ENCODE peak calls at places on chromosomes 7 and 10, in seven cellular contexts. One of them, this sample, is unnamed.

GRCh38 chr10:5402798-5403197 is 1.8 kb downstream of the TUBAL3 start:
- DNase-seq in GM12892: no peak
- DNase-seq in HCT116: no peak
- DNase-seq in suprapubic skin: no peak
- DNase-seq in breast epithelium: no peak
- DNase-seq in stomach: no peak
- DNase-seq in upper lobe of left lung: no peak
- DNase-seq in this sample: no peak

GRCh38 chr7:51316666-51317581 is at the start of gene COBL:
- DNase-seq in GM12892: no peak
- DNase-seq in HCT116: no peak
- DNase-seq in suprapubic skin: no peak
- DNase-seq in breast epithelium: peak
- DNase-seq in stomach: peak
- DNase-seq in upper lobe of left lung: peak
- DNase-seq in this sample: peak

GRCh38 chr7:19118896-19119301 is 1.5 kb upstream of the TWIST1 start:
- DNase-seq in GM12892: no peak
- DNase-seq in HCT116: no peak
- DNase-seq in suprapubic skin: no peak
- DNase-seq in breast epithelium: no peak
- DNase-seq in stomach: no peak
- DNase-seq in upper lobe of left lung: peak
- DNase-seq in this sample: no peak

GRCh38 chr7:21383833-21384220 is 44.1 kb upstream of the SP4 start:
- DNase-seq in GM12892: no peak
- DNase-seq in HCT116: no peak
- DNase-seq in suprapubic skin: no peak
- DNase-seq in breast epithelium: no peak
- DNase-seq in stomach: no peak
- DNase-seq in upper lobe of left lung: no peak
- DNase-seq in this sample: no peak

GRCh38 chr10:54866666-54867065 is 65.6 kb upstream of the PCDH15 start:
- DNase-seq in GM12892: no peak
- DNase-seq in HCT116: no peak
- DNase-seq in suprapubic skin: no peak
- DNase-seq in breast epithelium: no peak
- DNase-seq in stomach: no peak
- DNase-seq in upper lobe of left lung: no peak
- DNase-seq in this sample: no peak

GRCh38 chr10:666237-667012 is 23.0 kb downstream of the DIP2C start:
- DNase-seq in GM12892: no peak
- DNase-seq in HCT116: no peak
- DNase-seq in suprapubic skin: no peak
- DNase-seq in breast epithelium: no peak
- DNase-seq in stomach: no peak
- DNase-seq in upper lobe of left lung: peak
- DNase-seq in this sample: no peak

GRCh38 chr10:127694580-127695193 is 42.3 kb upstream of the FOXI2 start:
- DNase-seq in GM12892: peak
- DNase-seq in HCT116: peak
- DNase-seq in suprapubic skin: no peak
- DNase-seq in breast epithelium: no peak
- DNase-seq in stomach: no peak
- DNase-seq in upper lobe of left lung: no peak
- DNase-seq in this sample: no peak

GRCh38 chr7:128042027-128042426 is 10.8 kb upstream of the LRRC4 start:
- DNase-seq in GM12892: no peak
- DNase-seq in HCT116: no peak
- DNase-seq in suprapubic skin: no peak
- DNase-seq in breast epithelium: no peak
- DNase-seq in stomach: no peak
- DNase-seq in upper lobe of left lung: no peak
- DNase-seq in this sample: no peak

GRCh38 chr7:100351657-100352058 is 6.3 kb upstream of the PILRB start:
- DNase-seq in GM12892: no peak
- DNase-seq in HCT116: no peak
- DNase-seq in suprapubic skin: peak
- DNase-seq in breast epithelium: no peak
- DNase-seq in stomach: no peak
- DNase-seq in upper lobe of left lung: no peak
- DNase-seq in this sample: no peak

GRCh38 chr7:7731732-7732131 is 13.3 kb upstream of the RPA3 start:
- DNase-seq in GM12892: no peak
- DNase-seq in HCT116: no peak
- DNase-seq in suprapubic skin: no peak
- DNase-seq in breast epithelium: no peak
- DNase-seq in stomach: no peak
- DNase-seq in upper lobe of left lung: no peak
- DNase-seq in this sample: no peak

GRCh38 chr10:132615346-132616169 is 78.0 kb downstream of the INPP5A start:
- DNase-seq in GM12892: no peak
- DNase-seq in HCT116: no peak
- DNase-seq in suprapubic skin: peak
- DNase-seq in breast epithelium: no peak
- DNase-seq in stomach: no peak
- DNase-seq in upper lobe of left lung: no peak
- DNase-seq in this sample: no peak

GRCh38 chr10:83489161-83489560 is 650.1 kb upstream of the GHITM start:
- DNase-seq in GM12892: no peak
- DNase-seq in HCT116: no peak
- DNase-seq in suprapubic skin: no peak
- DNase-seq in breast epithelium: no peak
- DNase-seq in stomach: no peak
- DNase-seq in upper lobe of left lung: no peak
- DNase-seq in this sample: no peak

GRCh38 chr10:124740374-124741280 is 3.6 kb downstream of the FAM53B start:
- DNase-seq in GM12892: no peak
- DNase-seq in HCT116: no peak
- DNase-seq in suprapubic skin: peak
- DNase-seq in breast epithelium: no peak
- DNase-seq in stomach: no peak
- DNase-seq in upper lobe of left lung: peak
- DNase-seq in this sample: peak

GRCh38 chr10:28661035-28661434 is 16.3 kb upstream of the BAMBI start:
- DNase-seq in GM12892: no peak
- DNase-seq in HCT116: no peak
- DNase-seq in suprapubic skin: no peak
- DNase-seq in breast epithelium: no peak
- DNase-seq in stomach: no peak
- DNase-seq in upper lobe of left lung: no peak
- DNase-seq in this sample: no peak

GRCh38 chr7:3655635-3656034 is 354.6 kb downstream of the SDK1 start:
- DNase-seq in GM12892: no peak
- DNase-seq in HCT116: no peak
- DNase-seq in suprapubic skin: no peak
- DNase-seq in breast epithelium: no peak
- DNase-seq in stomach: peak
- DNase-seq in upper lobe of left lung: no peak
- DNase-seq in this sample: no peak

GRCh38 chr7:116426428-116427156 is 72.9 kb upstream of the CAV2 start:
- DNase-seq in GM12892: no peak
- DNase-seq in HCT116: peak
- DNase-seq in suprapubic skin: no peak
- DNase-seq in breast epithelium: no peak
- DNase-seq in stomach: peak
- DNase-seq in upper lobe of left lung: no peak
- DNase-seq in this sample: no peak

GRCh38 chr10:48215148-48215982 is 59.1 kb downstream of the FRMPD2 start:
- DNase-seq in GM12892: no peak
- DNase-seq in HCT116: peak
- DNase-seq in suprapubic skin: no peak
- DNase-seq in breast epithelium: no peak
- DNase-seq in stomach: peak
- DNase-seq in upper lobe of left lung: no peak
- DNase-seq in this sample: peak

GRCh38 chr7:55018361-55019328 is at the start of gene EGFR:
- DNase-seq in GM12892: no peak
- DNase-seq in HCT116: peak
- DNase-seq in suprapubic skin: peak
- DNase-seq in breast epithelium: peak
- DNase-seq in stomach: peak
- DNase-seq in upper lobe of left lung: peak
- DNase-seq in this sample: peak

GRCh38 chr7:140640727-140641531 is at the start of gene DENND2A:
- DNase-seq in GM12892: peak
- DNase-seq in HCT116: no peak
- DNase-seq in suprapubic skin: peak
- DNase-seq in breast epithelium: no peak
- DNase-seq in stomach: peak
- DNase-seq in upper lobe of left lung: peak
- DNase-seq in this sample: peak

GRCh38 chr7:96407427-96407826 is 85.5 kb upstream of the SLC25A13 start:
- DNase-seq in GM12892: no peak
- DNase-seq in HCT116: no peak
- DNase-seq in suprapubic skin: no peak
- DNase-seq in breast epithelium: no peak
- DNase-seq in stomach: no peak
- DNase-seq in upper lobe of left lung: no peak
- DNase-seq in this sample: no peak

GRCh38 chr10:43173120-43173519 is 34.9 kb downstream of the CSGALNACT2 start:
- DNase-seq in GM12892: no peak
- DNase-seq in HCT116: no peak
- DNase-seq in suprapubic skin: no peak
- DNase-seq in breast epithelium: no peak
- DNase-seq in stomach: no peak
- DNase-seq in upper lobe of left lung: no peak
- DNase-seq in this sample: no peak

GRCh38 chr7:7585241-7585928 is 18.7 kb downstream of the MIOS start:
- DNase-seq in GM12892: no peak
- DNase-seq in HCT116: no peak
- DNase-seq in suprapubic skin: no peak
- DNase-seq in breast epithelium: no peak
- DNase-seq in stomach: no peak
- DNase-seq in upper lobe of left lung: no peak
- DNase-seq in this sample: no peak

GRCh38 chr7:157476201-157476600 is 139.4 kb downstream of the DNAJB6 start:
- DNase-seq in GM12892: no peak
- DNase-seq in HCT116: no peak
- DNase-seq in suprapubic skin: no peak
- DNase-seq in breast epithelium: no peak
- DNase-seq in stomach: peak
- DNase-seq in upper lobe of left lung: no peak
- DNase-seq in this sample: no peak

GRCh38 chr7:6385909-6386560 is 61.7 kb downstream of the DAGLB start:
- DNase-seq in GM12892: no peak
- DNase-seq in HCT116: no peak
- DNase-seq in suprapubic skin: no peak
- DNase-seq in breast epithelium: no peak
- DNase-seq in stomach: no peak
- DNase-seq in upper lobe of left lung: no peak
- DNase-seq in this sample: no peak

GRCh38 chr7:4079366-4079765 is 602.7 kb upstream of the FOXK1 start:
- DNase-seq in GM12892: no peak
- DNase-seq in HCT116: no peak
- DNase-seq in suprapubic skin: no peak
- DNase-seq in breast epithelium: no peak
- DNase-seq in stomach: peak
- DNase-seq in upper lobe of left lung: no peak
- DNase-seq in this sample: no peak

GRCh38 chr10:101353692-101354583 is at the start of gene BTRC:
- DNase-seq in GM12892: peak
- DNase-seq in HCT116: peak
- DNase-seq in suprapubic skin: peak
- DNase-seq in breast epithelium: peak
- DNase-seq in stomach: peak
- DNase-seq in upper lobe of left lung: peak
- DNase-seq in this sample: peak
- TF ChIP-seq POLR2A in GM12892: peak
- TF ChIP-seq POLR2A in HCT116: peak
- TF ChIP-seq POLR2A in suprapubic skin: peak
- TF ChIP-seq POLR2A in breast epithelium: no peak
- TF ChIP-seq POLR2A in stomach: no peak
- TF ChIP-seq POLR2A in upper lobe of left lung: no peak
- TF ChIP-seq POLR2A in this sample: peak

GRCh38 chr10:67818323-67818722 is 19.7 kb downstream of the DNAJC12 start:
- DNase-seq in GM12892: no peak
- DNase-seq in HCT116: no peak
- DNase-seq in suprapubic skin: no peak
- DNase-seq in breast epithelium: no peak
- DNase-seq in stomach: no peak
- DNase-seq in upper lobe of left lung: no peak
- DNase-seq in this sample: no peak
- TF ChIP-seq POLR2AphosphoS5 in GM12892: no peak
- TF ChIP-seq POLR2AphosphoS5 in HCT116: no peak
- TF ChIP-seq POLR2AphosphoS5 in suprapubic skin: no peak
- TF ChIP-seq POLR2AphosphoS5 in breast epithelium: no peak
- TF ChIP-seq POLR2AphosphoS5 in stomach: no peak
- TF ChIP-seq POLR2AphosphoS5 in upper lobe of left lung: no peak
- TF ChIP-seq POLR2AphosphoS5 in this sample: no peak

DNA sequence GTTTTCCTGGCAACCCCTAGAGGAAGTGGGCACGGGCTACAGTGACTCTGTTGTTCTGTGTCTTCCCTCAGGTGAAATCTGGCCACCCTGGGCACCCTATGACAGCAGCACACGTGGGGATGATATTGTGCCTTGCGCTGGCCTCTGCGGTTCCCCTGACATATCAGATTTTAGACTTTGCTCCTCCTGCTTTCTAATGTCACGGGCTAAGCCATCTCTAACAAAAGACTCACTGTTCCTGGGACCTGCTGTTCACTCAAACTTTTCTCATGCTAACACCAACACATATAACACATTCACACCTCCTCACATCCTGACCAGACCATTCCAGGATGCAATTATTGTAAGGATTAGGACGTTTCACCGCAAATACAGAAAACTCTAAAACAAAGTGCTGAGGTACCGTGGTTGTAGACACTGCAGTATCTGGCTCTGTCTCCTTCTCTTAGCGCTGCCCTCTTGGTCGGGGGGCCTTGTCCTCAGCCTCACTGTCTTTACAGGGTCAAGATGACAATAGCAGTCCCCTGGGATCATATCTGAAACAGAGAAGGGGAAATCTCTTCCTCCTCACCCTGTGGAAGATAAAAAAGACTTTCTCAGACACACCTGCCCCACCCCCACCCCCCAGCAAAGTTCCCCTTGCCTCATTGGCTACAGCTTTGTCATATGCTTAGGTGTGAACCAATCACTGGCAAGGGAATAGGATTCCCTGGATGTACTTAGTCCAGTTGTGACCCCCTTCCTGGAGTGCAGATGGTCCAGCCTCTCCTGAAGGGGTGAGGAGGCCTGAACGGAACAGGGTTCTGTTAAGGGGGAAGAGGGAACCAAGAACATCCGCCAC is 14.1 kb downstream of the CHN2 start:
- DNase-seq in GM12892: no peak
- DNase-seq in HCT116: no peak
- DNase-seq in suprapubic skin: no peak
- DNase-seq in breast epithelium: peak
- DNase-seq in stomach: no peak
- DNase-seq in upper lobe of left lung: no peak
- DNase-seq in this sample: no peak
- TF ChIP-seq POLR2A in GM12892: no peak
- TF ChIP-seq POLR2A in HCT116: no peak
- TF ChIP-seq POLR2A in suprapubic skin: no peak
- TF ChIP-seq POLR2A in breast epithelium: no peak
- TF ChIP-seq POLR2A in stomach: no peak
- TF ChIP-seq POLR2A in upper lobe of left lung: no peak
- TF ChIP-seq POLR2A in this sample: no peak

GRCh38 chr7:107922891-107923290 is 31.9 kb downstream of the DLD start:
- DNase-seq in GM12892: no peak
- DNase-seq in HCT116: no peak
- DNase-seq in suprapubic skin: no peak
- DNase-seq in breast epithelium: no peak
- DNase-seq in stomach: no peak
- DNase-seq in upper lobe of left lung: no peak
- DNase-seq in this sample: no peak
- TF ChIP-seq POLR2AphosphoS5 in GM12892: no peak
- TF ChIP-seq POLR2AphosphoS5 in HCT116: no peak
- TF ChIP-seq POLR2AphosphoS5 in suprapubic skin: no peak
- TF ChIP-seq POLR2AphosphoS5 in breast epithelium: no peak
- TF ChIP-seq POLR2AphosphoS5 in stomach: no peak
- TF ChIP-seq POLR2AphosphoS5 in upper lobe of left lung: no peak
- TF ChIP-seq POLR2AphosphoS5 in this sample: no peak